ENCODE peak calls at places on chromosomes 6 and 20, in five cellular contexts. D is mucosa of descending colon, T is cardiac muscle cell, F is heart right ventricle, Y is MM.1S. W is an unnamed sample.

GRCh38 chr6:29737707-29738630 is 14.7 kb downstream of the HLA-F start:
- DNase-seq in D (no peak), T (peak; percentile 75), F (peak; percentile 46), Y (peak; percentile 63), W (peak; percentile 75)

GRCh38 chr20:24825591-24825990 is 123.5 kb upstream of the CST7 start:
- DNase-seq in D (no peak), T (no peak), F (no peak), Y (no peak), W (no peak)

GRCh38 chr6:63634630-63635029 is 972 bp upstream of the PHF3 start:
- DNase-seq in D (no peak), T (peak; percentile 33), F (no peak), Y (no peak), W (no peak)

GRCh38 chr20:13029687-13030510 is 21.1 kb downstream of the SPTLC3 start:
- DNase-seq in D (no peak), T (no peak), F (no peak), Y (no peak), W (peak; percentile 63)

GRCh38 chr6:34043371-34043770 is 102.5 kb downstream of the GRM4 start:
- DNase-seq in D (no peak), T (no peak), F (no peak), Y (no peak), W (no peak)

GRCh38 chr20:37388831-37389230 is 42.9 kb downstream of the SRC start:
- DNase-seq in D (no peak), T (no peak), F (no peak), Y (no peak), W (no peak)

GRCh38 chr6:73566954-73567591 is 46.2 kb upstream of the EEF1A1 start:
- DNase-seq in D (peak; percentile 75), T (no peak), F (peak; percentile 38), Y (no peak), W (peak; percentile 80)

GRCh38 chr6:30075094-30075986 is at the start of gene RNF39:
- DNase-seq in D (peak; percentile 55), T (no peak), F (no peak), Y (no peak), W (no peak)

GRCh38 chr6:140711019-140711613 is 1336.7 kb upstream of the CITED2 start:
- DNase-seq in D (no peak), T (no peak), F (no peak), Y (no peak), W (no peak)

GRCh38 chr6:158662607-158663464 is 13.0 kb downstream of the SYTL3 start:
- DNase-seq in D (no peak), T (no peak), F (no peak), Y (no peak), W (no peak)

GRCh38 chr6:50699086-50699886 is 14.0 kb upstream of the TFAP2D start:
- DNase-seq in D (no peak), T (peak; percentile 66), F (no peak), Y (no peak), W (no peak)

GRCh38 chr6:34317172-34317477 is 68.3 kb upstream of the SMIM29 start:
- DNase-seq in D (no peak), T (no peak), F (no peak), Y (peak; percentile 33), W (no peak)

GRCh38 chr6:72976389-72976900 is 248.9 kb downstream of the KHDC1L start:
- DNase-seq in D (no peak), T (no peak), F (no peak), Y (no peak), W (no peak)

GRCh38 chr6:22972771-22973170 is 403.4 kb downstream of the HDGFL1 start:
- DNase-seq in D (no peak), T (no peak), F (no peak), Y (no peak), W (no peak)

DNA sequence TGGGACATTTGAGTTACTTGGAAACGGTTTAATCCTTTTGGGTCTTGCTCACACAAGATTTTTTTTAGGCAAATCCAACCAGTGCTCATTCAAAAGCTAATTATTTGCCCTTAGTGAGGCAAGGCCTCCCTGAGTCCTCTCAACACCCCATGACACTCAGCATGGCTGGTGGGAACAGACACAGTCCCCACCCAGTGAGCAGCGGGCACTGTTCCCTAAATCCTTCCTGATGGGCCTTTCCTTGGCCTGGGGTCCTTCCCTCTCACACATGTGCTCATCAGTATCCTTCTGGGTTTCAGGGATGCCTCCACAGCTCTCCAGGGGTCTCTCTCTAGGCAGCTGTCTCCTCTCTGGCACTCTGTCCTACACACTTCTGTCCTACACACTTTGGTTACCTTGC is 28.0 kb downstream of the PLAGL2 start:
- DNase-seq in D (no peak), T (no peak), F (no peak), Y (no peak), W (no peak)
- H3K4me3 ChIP-seq in D (no peak overlapping the region), T (no peak overlapping the region), F (no peak overlapping the region), Y (peak overlapping the region; percentile 59), W (no peak overlapping the region)

DNA sequence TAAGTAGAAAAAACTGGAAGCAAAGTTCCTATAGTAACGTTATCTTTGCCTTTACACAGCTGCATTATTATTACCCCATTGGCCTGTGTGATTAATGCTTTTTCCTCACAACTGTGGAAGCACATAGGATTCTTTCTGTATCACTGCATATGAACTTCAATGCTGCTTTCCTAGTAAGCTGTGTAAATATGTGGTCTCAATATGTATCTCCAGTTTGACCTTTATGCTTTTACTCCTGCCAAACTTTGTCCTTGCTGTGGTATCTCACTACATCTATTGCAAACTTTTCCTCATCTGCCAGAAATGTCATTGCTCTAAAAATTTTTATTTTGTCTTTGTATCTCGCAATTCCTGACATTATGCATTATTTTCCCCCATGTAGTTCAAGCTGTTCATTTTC is 168.6 kb downstream of the ZFAND3 start:
- DNase-seq in D (no peak), T (no peak), F (no peak), Y (no peak), W (no peak)
- H3K4me1 ChIP-seq in D (peaks cover 7% of the 10 kb centered on the region), T (peaks cover 21% of the 10 kb centered on the region), F (peaks cover 74% of the 10 kb centered on the region), Y (no peaks in the 10 kb centered on the region), W (peaks cover 39% of the 10 kb centered on the region)

GRCh38 chr6:81326856-81327561 is 425.5 kb downstream of the TENT5A start:
- DNase-seq in D (no peak), T (no peak), F (no peak), Y (no peak), W (no peak)
- H3K4me3 ChIP-seq in D (no peak overlapping the region), T (no peak overlapping the region), F (no peak overlapping the region), Y (no peak overlapping the region), W (no peak overlapping the region)

GRCh38 chr6:143107440-143107839 is 46.8 kb downstream of the AIG1 start:
- DNase-seq in D (no peak), T (no peak), F (no peak), Y (no peak), W (no peak)
- H3K4me1 ChIP-seq in D (no peaks in the 10 kb centered on the region), T (no peaks in the 10 kb centered on the region), F (peaks cover 14% of the 10 kb centered on the region), Y (no peaks in the 10 kb centered on the region), W (no peaks in the 10 kb centered on the region)

GRCh38 chr6:1604991-1605821 is 4.5 kb upstream of the FOXC1 start:
- DNase-seq in D (no peak), T (no peak), F (peak; percentile 33), Y (no peak), W (no peak)
- H3K4me3 ChIP-seq in D (no peak overlapping the region), T (peak overlapping the region; percentile 42), F (peak overlapping the region; percentile 63), Y (no peak overlapping the region), W (no peak overlapping the region)

DNA sequence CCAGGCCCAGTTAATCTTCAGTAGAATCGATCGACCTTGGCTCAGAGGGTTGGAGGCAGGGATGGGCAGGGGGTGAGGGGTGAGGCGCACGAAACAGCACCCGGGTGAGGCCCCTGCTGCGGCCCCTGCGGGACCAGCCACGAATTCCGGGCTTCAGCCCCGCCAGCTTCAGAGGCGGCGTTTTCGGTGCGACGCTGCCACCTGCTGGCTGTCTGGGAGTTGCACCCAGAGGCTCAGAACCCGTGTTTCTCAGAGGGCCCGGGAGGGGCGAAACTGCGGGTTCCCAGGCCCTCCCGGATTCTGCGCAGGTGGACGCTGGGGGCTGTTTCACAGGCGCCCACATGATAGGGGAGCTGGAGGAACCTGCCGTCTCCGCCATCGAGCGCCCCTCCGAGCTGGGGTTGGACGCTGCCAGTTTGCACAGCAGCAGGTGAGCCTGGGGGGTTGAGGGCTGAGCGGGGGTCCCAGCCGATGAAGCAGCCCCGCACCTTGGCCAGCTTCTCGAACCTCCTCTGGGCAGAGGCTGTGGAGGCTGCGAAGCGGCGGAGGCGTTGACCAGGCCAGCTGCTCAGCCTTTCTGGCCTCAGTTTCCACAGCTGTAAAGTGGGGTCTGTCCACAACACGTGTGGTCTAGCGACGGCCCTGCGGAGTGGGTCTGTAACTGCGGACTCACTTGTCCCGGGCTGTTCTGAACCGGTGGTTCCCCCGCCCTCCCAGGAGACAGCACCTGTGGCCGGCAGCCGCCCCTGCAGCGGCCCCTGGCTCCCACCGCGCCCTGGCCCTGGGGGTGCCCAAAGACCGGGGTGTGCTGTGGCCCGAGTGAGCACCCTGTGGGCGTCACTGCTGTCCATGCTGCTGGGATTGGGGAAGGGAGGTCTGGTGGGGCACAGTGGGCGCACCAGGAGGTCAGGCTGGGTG is 2.5 kb upstream of the BHLHE23 start:
- DNase-seq in D (peak; percentile 78), T (peak; percentile 78), F (peak; percentile 82), Y (peak; percentile 87), W (peak; percentile 58)
- H3K4me1 ChIP-seq in D (peaks cover 8% of the 10 kb centered on the region), T (peaks cover 3% of the 10 kb centered on the region), F (peaks cover 33% of the 10 kb centered on the region), Y (peaks cover 17% of the 10 kb centered on the region), W (no peaks in the 10 kb centered on the region)

GRCh38 chr6:117906454-117906904 is 585 bp upstream of the SLC35F1 start:
- DNase-seq in D (no peak), T (no peak), F (no peak), Y (peak; percentile 40), W (no peak)
- H3K4me3 ChIP-seq in D (no peak overlapping the region), T (peak overlapping the region; percentile 61), F (peak overlapping the region; percentile 62), Y (peak overlapping the region; percentile 76), W (no peak overlapping the region)